ENCODE peak calls at places on chromosomes 7 and 10, in seven cellular contexts. G, W, Y, S, P, D and U are unnamed samples.

GRCh38 chr7:55964802-55965470 is 551 bp downstream of the NIPSNAP2 start:
- DNase-seq in G (peak; percentile 91), W (peak; percentile 91), Y (peak; percentile 51), S (peak; percentile 91), P (peak; percentile 90), D (peak; percentile 64), U (peak; percentile 96)

GRCh38 chr10:68073631-68074403 is 1.3 kb downstream of the HERC4 start:
- DNase-seq in G (no peak), W (no peak), Y (no peak), S (no peak), P (no peak), D (peak; percentile 56), U (no peak)

GRCh38 chr7:37081436-37081835 is 357.1 kb upstream of the AOAH start:
- DNase-seq in G (no peak), W (no peak), Y (no peak), S (no peak), P (peak; percentile 20), D (no peak), U (no peak)

GRCh38 chr10:98536551-98536950 is 89.8 kb upstream of the HPS1 start:
- DNase-seq in G (no peak), W (no peak), Y (no peak), S (no peak), P (no peak), D (peak; percentile 71), U (no peak)

GRCh38 chr7:90773269-90773668 is 177.1 kb downstream of the CDK14 start:
- DNase-seq in G (no peak), W (no peak), Y (no peak), S (no peak), P (no peak), D (no peak), U (no peak)

GRCh38 chr7:133699390-133699789 is 427.8 kb upstream of the LRGUK start:
- DNase-seq in G (no peak), W (no peak), Y (peak; percentile 30), S (no peak), P (no peak), D (no peak), U (no peak)

GRCh38 chr10:12483996-12484944 is 134.9 kb downstream of the CAMK1D start:
- DNase-seq in G (no peak), W (no peak), Y (no peak), S (no peak), P (no peak), D (no peak), U (no peak)

GRCh38 chr7:90657481-90657880 is 61.4 kb downstream of the CDK14 start:
- DNase-seq in G (no peak), W (no peak), Y (peak; percentile 61), S (no peak), P (no peak), D (no peak), U (no peak)

GRCh38 chr10:104640339-104641149 is 546 bp upstream of the SORCS3 start:
- DNase-seq in G (no peak), W (no peak), Y (no peak), S (no peak), P (no peak), D (no peak), U (peak; percentile 52)

GRCh38 chr10:119305860-119306513 is 98.6 kb downstream of the GRK5 start:
- DNase-seq in G (no peak), W (peak; percentile 80), Y (peak; percentile 99), S (no peak), P (peak; percentile 46), D (peak; percentile 99), U (no peak)

GRCh38 chr7:87156709-87157108 is 4.5 kb downstream of the DMTF1 start:
- DNase-seq in G (no peak), W (no peak), Y (peak; percentile 53), S (no peak), P (no peak), D (peak; percentile 19), U (no peak)

DNA sequence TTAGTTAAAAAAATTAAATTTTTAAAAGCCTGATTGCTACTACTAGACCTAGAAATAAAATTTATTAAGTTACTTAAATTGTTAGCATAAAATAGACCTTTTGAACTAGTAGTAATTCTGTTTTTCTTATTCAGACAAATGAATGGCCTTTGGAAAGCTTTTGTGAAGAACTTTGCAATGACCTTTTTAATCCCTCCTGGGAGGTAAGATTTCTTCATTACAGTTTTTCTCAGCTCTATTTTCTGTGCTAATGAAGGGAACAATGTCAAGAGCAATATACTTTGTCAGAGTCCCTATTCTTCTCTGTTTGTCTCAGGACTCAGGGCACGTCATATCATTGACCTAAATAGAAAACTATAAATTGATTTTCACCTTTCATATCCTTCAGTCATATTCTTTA is 33.5 kb downstream of the BTAF1 start:
- DNase-seq in G (no peak), W (no peak), Y (no peak), S (no peak), P (no peak), D (no peak), U (no peak)
- H3K36me3 ChIP-seq in G (peaks cover 99% of the 10 kb centered on the region), W (peaks cover 18% of the 10 kb centered on the region), Y (peaks cover 6% of the 10 kb centered on the region), S (peaks cover 99% of the 10 kb centered on the region), P (peaks cover 100% of the 10 kb centered on the region), D (peaks cover 13% of the 10 kb centered on the region), U (peaks cover 71% of the 10 kb centered on the region)

DNA sequence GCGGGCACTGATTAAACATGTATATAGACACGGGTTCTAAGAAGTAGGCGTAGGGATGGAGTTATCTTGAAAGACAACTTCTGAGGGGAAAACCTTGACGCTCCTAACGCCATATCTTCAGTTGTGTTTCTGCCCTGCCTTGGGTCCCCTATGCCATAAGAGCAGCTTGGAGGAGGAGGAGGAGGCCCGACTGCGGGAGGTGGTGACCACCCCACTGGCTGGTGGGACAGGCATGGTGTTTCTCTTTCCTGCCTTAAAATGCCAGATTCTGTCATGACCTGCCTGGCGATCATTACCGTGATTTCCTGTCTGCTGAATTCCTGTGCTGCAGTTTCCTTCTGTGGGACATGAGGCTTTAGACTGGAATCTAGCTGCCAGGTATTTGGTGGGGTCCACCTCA is 15.9 kb downstream of the ZNF783 start:
- DNase-seq in G (no peak), W (no peak), Y (no peak), S (no peak), P (no peak), D (no peak), U (no peak)
- H3K4me1 ChIP-seq in G (no peaks in the 10 kb centered on the region), W (no peaks in the 10 kb centered on the region), Y (no peaks in the 10 kb centered on the region), S (no peaks in the 10 kb centered on the region), P (no peaks in the 10 kb centered on the region), D (no peaks in the 10 kb centered on the region), U (no peaks in the 10 kb centered on the region)

GRCh38 chr7:128396357-128396756 is 13.4 kb downstream of the IMPDH1 start:
- DNase-seq in G (no peak), W (no peak), Y (no peak), S (no peak), P (no peak), D (no peak), U (no peak)

GRCh38 chr7:128399991-128400390 is 9.8 kb downstream of the IMPDH1 start:
- DNase-seq in G (no peak), W (no peak), Y (no peak), S (no peak), P (no peak), D (no peak), U (no peak)

GRCh38 chr7:128398016-128398840 is 11.6 kb downstream of the IMPDH1 start:
- DNase-seq in G (no peak), W (peak; percentile 75), Y (no peak), S (peak; percentile 53), P (peak; percentile 53), D (peak; percentile 62), U (no peak)

GRCh38 chr7:128400566-128400965 is 9.2 kb downstream of the IMPDH1 start:
- DNase-seq in G (no peak), W (no peak), Y (no peak), S (no peak), P (no peak), D (no peak), U (no peak)

GRCh38 chr7:128398841-128399135 is 11.0 kb downstream of the IMPDH1 start:
- DNase-seq in G (no peak), W (no peak), Y (no peak), S (no peak), P (no peak), D (no peak), U (no peak)
- H3K36me3 ChIP-seq in G (peaks cover 81% of the 10 kb centered on the region), W (no peaks in the 10 kb centered on the region), Y (peaks cover 35% of the 10 kb centered on the region), S (peaks cover 72% of the 10 kb centered on the region), P (peaks cover 63% of the 10 kb centered on the region), D (peaks cover 66% of the 10 kb centered on the region), U (peaks cover 9% of the 10 kb centered on the region)

DNA sequence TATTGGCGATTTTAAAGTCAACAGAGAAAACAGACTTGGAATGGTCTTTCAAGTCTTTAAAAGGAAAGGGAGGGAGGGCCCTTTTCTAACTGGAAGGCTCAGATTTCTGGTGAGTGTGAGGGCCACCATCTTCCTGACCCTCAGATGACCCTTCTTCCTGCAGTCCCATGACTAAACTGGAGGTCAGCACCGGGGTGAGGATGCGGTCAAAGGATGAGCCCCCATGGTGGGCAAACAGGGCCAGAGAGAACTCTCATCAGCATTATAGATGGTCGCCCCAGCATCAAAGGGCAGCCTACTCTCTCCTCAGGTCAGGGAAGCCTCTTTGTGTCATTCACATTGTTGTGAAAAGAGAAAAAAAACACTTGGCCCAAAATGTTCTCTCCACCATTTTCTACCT is 219.2 kb downstream of the LRMDA start:
- DNase-seq in G (no peak), W (no peak), Y (no peak), S (no peak), P (no peak), D (no peak), U (no peak)
- H3K4me1 ChIP-seq in G (peaks cover 28% of the 10 kb centered on the region), W (no peaks in the 10 kb centered on the region), Y (no peaks in the 10 kb centered on the region), S (peaks cover 31% of the 10 kb centered on the region), P (no peaks in the 10 kb centered on the region), D (no peaks in the 10 kb centered on the region), U (peaks cover 10% of the 10 kb centered on the region)

GRCh38 chr7:158943234-158943633 is 86.9 kb downstream of the DYNC2I1 start:
- DNase-seq in G (no peak), W (no peak), Y (no peak), S (no peak), P (no peak), D (no peak), U (no peak)

GRCh38 chr7:158941821-158942605 is 85.7 kb downstream of the DYNC2I1 start:
- DNase-seq in G (no peak), W (no peak), Y (no peak), S (no peak), P (no peak), D (no peak), U (no peak)

GRCh38 chr7:158944195-158944594 is 87.8 kb downstream of the DYNC2I1 start:
- DNase-seq in G (no peak), W (no peak), Y (no peak), S (no peak), P (no peak), D (no peak), U (no peak)

GRCh38 chr7:158944950-158945349 is 88.6 kb downstream of the DYNC2I1 start:
- DNase-seq in G (no peak), W (no peak), Y (no peak), S (no peak), P (no peak), D (no peak), U (no peak)

DNA sequence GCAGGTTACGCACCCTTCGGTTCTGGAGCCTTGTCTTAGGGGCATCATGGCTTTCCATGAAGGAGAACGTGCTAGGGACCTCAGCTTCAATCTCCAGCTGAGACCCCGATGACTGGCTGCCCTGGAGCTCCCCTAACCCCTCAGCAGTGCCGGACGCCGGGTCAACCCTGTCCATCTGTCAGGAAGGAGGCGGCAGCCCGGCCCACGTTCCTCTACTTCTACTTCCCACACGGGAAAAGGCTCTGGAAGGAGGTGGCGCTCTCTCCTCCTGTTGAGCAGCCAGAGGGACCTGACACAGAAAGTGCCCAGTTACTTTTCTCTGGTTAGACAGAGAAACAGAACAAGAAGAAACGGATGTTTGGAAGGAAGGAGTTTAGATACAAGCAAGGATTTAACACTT is 87.4 kb downstream of the DYNC2I1 start:
- DNase-seq in G (no peak), W (no peak), Y (no peak), S (no peak), P (no peak), D (no peak), U (no peak)
- H3K36me3 ChIP-seq in G (peaks cover 69% of the 10 kb centered on the region), W (peaks cover 12% of the 10 kb centered on the region), Y (peaks cover 4% of the 10 kb centered on the region), S (peaks cover 78% of the 10 kb centered on the region), P (peaks cover 77% of the 10 kb centered on the region), D (peaks cover 66% of the 10 kb centered on the region), U (peaks cover 20% of the 10 kb centered on the region)

GRCh38 chr7:85287126-85287825 is 100.4 kb upstream of the SEMA3D start:
- DNase-seq in G (no peak), W (no peak), Y (peak; percentile 3), S (no peak), P (no peak), D (peak; percentile 14), U (no peak)
- H3K4me1 ChIP-seq in G (no peaks in the 10 kb centered on the region), W (no peaks in the 10 kb centered on the region), Y (no peaks in the 10 kb centered on the region), S (no peaks in the 10 kb centered on the region), P (no peaks in the 10 kb centered on the region), D (no peaks in the 10 kb centered on the region), U (no peaks in the 10 kb centered on the region)